ENCODE peak calls at places on chromosome 22, in eight cellular contexts. Q is GM23248, I is stomach, Z is Caco-2, N is AG04449, L is adipocyte, J is GM12865, V is astrocyte of the cerebellum. X is an unnamed sample.

GRCh38 chr22:27416553-27417427 is 384.8 kb downstream of the MN1 start:
- DNase-seq in Q (peak), I (peak), Z (no peak), N (peak), L (peak), J (no peak), V (peak), X (no peak)

GRCh38 chr22:29073618-29074275 is 912 bp downstream of the KREMEN1 start:
- DNase-seq in Q (peak), I (peak), Z (peak), N (no peak), L (no peak), J (no peak), V (no peak), X (no peak)

GRCh38 chr22:24465566-24465965 is 29.6 kb upstream of the UPB1 start:
- DNase-seq in Q (peak), I (no peak), Z (peak), N (no peak), L (no peak), J (no peak), V (no peak), X (no peak)

GRCh38 chr22:17258015-17258827 is 39.0 kb upstream of the ADA2 start:
- DNase-seq in Q (peak), I (peak), Z (peak), N (no peak), L (no peak), J (peak), V (peak), X (peak)

GRCh38 chr22:26322179-26322905 is 106.7 kb upstream of the ASPHD2 start:
- DNase-seq in Q (peak), I (no peak), Z (no peak), N (peak), L (peak), J (no peak), V (peak), X (no peak)

GRCh38 chr22:34116126-34116525 is 195.8 kb upstream of the LARGE1 start:
- DNase-seq in Q (no peak), I (no peak), Z (no peak), N (no peak), L (no peak), J (no peak), V (no peak), X (no peak)

GRCh38 chr22:39134366-39135091 is 18.0 kb downstream of the CBX7 start:
- DNase-seq in Q (no peak), I (no peak), Z (no peak), N (no peak), L (no peak), J (no peak), V (no peak), X (no peak)

GRCh38 chr22:38243007-38243775 is 29.6 kb downstream of the TMEM184B start:
- DNase-seq in Q (no peak), I (peak), Z (no peak), N (no peak), L (no peak), J (no peak), V (no peak), X (no peak)

GRCh38 chr22:48926663-48927062 is 901.0 kb downstream of the BRD1 start:
- DNase-seq in Q (no peak), I (peak), Z (no peak), N (no peak), L (no peak), J (no peak), V (no peak), X (no peak)

GRCh38 chr22:37684803-37685615 is 1.1 kb upstream of the NOL12 start:
- DNase-seq in Q (no peak), I (no peak), Z (peak), N (no peak), L (no peak), J (no peak), V (no peak), X (no peak)

GRCh38 chr22:30421695-30422480 is 3.7 kb upstream of the MTFP1 start:
- DNase-seq in Q (peak), I (no peak), Z (no peak), N (no peak), L (peak), J (no peak), V (no peak), X (no peak)
- H3K4me3 ChIP-seq in Q (peak), I (peak), Z (peak), N (no peak), L (peak), J (peak), V (no peak), X (no peak)

GRCh38 chr22:47029244-47030001 is 267.0 kb downstream of the TBC1D22A start:
- DNase-seq in Q (no peak), I (no peak), Z (no peak), N (no peak), L (no peak), J (no peak), V (no peak), X (no peak)
- H3K4me3 ChIP-seq in Q (no peak), I (no peak), Z (no peak), N (no peak), L (no peak), J (no peak), V (no peak), X (no peak)

GRCh38 chr22:46008291-46008690 is 31.3 kb upstream of the WNT7B start:
- DNase-seq in Q (peak), I (no peak), Z (no peak), N (no peak), L (no peak), J (no peak), V (no peak), X (no peak)
- H3K4me3 ChIP-seq in Q (no peak), I (no peak), Z (no peak), N (no peak), L (peak), J (no peak), V (no peak), X (no peak)

DNA sequence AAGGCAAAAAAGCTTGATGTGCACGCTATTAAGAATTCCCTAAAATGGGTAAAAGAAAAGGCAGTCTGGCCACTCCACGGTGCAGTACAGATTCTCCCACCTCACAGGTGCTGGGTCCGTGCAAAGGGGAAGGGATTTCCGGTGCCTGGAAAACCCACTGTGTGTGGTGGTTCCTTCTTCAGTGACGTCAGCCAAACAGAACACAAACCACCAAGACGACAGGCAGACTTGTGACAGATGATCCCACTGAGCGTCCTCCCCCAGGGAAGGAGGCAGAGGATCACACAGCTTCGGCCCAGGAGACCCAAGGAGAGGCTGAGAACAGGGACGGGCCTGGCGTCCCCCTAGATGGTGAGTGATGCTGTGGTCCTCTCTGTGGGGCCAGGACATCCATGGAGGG is 18.6 kb downstream of the PHF21B start:
- DNase-seq in Q (no peak), I (no peak), Z (no peak), N (no peak), L (no peak), J (no peak), V (no peak), X (no peak)
- H3K4me3 ChIP-seq in Q (no peak), I (no peak), Z (no peak), N (no peak), L (no peak), J (no peak), V (no peak), X (no peak)

DNA sequence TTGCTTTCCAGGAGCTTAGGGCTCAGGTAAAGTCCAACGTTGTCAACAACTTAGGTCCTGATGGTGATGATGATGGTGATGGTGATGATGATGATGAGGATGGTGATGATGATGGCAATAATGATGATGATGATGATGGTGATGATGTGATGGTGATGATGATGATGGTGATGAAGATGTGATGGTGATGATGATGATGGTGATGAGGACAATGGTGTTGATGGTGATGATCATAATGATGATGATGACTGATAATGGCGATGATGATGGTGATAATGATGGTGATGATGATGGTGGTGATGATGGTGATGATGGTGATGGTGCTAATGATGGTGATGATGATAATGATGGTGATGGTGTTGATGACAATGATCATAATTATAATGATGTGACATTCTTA is 750.2 kb downstream of the TBC1D22A start:
- DNase-seq in Q (no peak), I (no peak), Z (no peak), N (no peak), L (no peak), J (no peak), V (no peak), X (no peak)
- H3K4me3 ChIP-seq in Q (no peak), I (no peak), Z (no peak), N (no peak), L (no peak), J (no peak), V (no peak), X (no peak)

GRCh38 chr22:19239464-19239863 is 52.1 kb downstream of the CLTCL1 start:
- DNase-seq in Q (no peak), I (no peak), Z (no peak), N (no peak), L (no peak), J (no peak), V (no peak), X (no peak)

GRCh38 chr22:19238900-19239299 is 52.6 kb downstream of the CLTCL1 start:
- DNase-seq in Q (no peak), I (no peak), Z (no peak), N (no peak), L (peak), J (no peak), V (no peak), X (no peak)

GRCh38 chr22:19241593-19241906 is 50.0 kb downstream of the CLTCL1 start:
- DNase-seq in Q (no peak), I (no peak), Z (no peak), N (no peak), L (no peak), J (no peak), V (no peak), X (no peak)

GRCh38 chr22:19242699-19243098 is 48.8 kb downstream of the CLTCL1 start:
- DNase-seq in Q (no peak), I (no peak), Z (no peak), N (no peak), L (no peak), J (no peak), V (no peak), X (no peak)

GRCh38 chr22:19240813-19241592 is 50.5 kb downstream of the CLTCL1 start:
- DNase-seq in Q (no peak), I (no peak), Z (no peak), N (no peak), L (no peak), J (no peak), V (no peak), X (no peak)
- H3K4me3 ChIP-seq in Q (no peak), I (no peak), Z (no peak), N (no peak), L (no peak), J (no peak), V (no peak), X (no peak)